ENCODE peak calls at places on chromosomes 1 and 21, in seven cellular contexts. E, J, O, Y, X, Z and P are unnamed samples.

GRCh38 chr1:62391369-62391971 is 45.4 kb upstream of the USP1 start:
- DNase-seq in E (peak), J (peak), O (no peak), Y (peak), X (peak), Z (peak), P (no peak)

GRCh38 chr1:20484526-20485462 is 1.2 kb downstream of the CAMK2N1 start:
- DNase-seq in E (no peak), J (no peak), O (no peak), Y (peak), X (no peak), Z (peak), P (no peak)

GRCh38 chr1:39576016-39576657 is 453 bp downstream of the PABPC4 start:
- DNase-seq in E (peak), J (peak), O (no peak), Y (peak), X (peak), Z (peak), P (peak)

GRCh38 chr1:201048521-201048920 is 25.0 kb upstream of the KIF21B start:
- DNase-seq in E (no peak), J (no peak), O (no peak), Y (no peak), X (no peak), Z (no peak), P (no peak)

GRCh38 chr1:115063238-115063901 is 25.9 kb downstream of the TSPAN2 start:
- DNase-seq in E (no peak), J (no peak), O (peak), Y (no peak), X (peak), Z (no peak), P (peak)

GRCh38 chr21:46667735-46668380 is 32.4 kb downstream of the PRMT2 start:
- DNase-seq in E (peak), J (peak), O (peak), Y (peak), X (no peak), Z (peak), P (peak)

GRCh38 chr1:224051086-224051406 is 62.9 kb upstream of the FBXO28 start:
- DNase-seq in E (no peak), J (no peak), O (no peak), Y (no peak), X (no peak), Z (no peak), P (no peak)

GRCh38 chr1:246131095-246131494 is 376.0 kb downstream of the SMYD3 start:
- DNase-seq in E (no peak), J (no peak), O (no peak), Y (no peak), X (no peak), Z (no peak), P (no peak)

GRCh38 chr1:243580072-243580471 is 270.0 kb downstream of the AKT3 start:
- DNase-seq in E (no peak), J (no peak), O (no peak), Y (no peak), X (no peak), Z (no peak), P (no peak)

GRCh38 chr1:112393634-112393976 is 2.4 kb upstream of the CTTNBP2NL start:
- DNase-seq in E (no peak), J (no peak), O (no peak), Y (no peak), X (no peak), Z (peak), P (peak)

GRCh38 chr1:61853545-61853944 is 111.3 kb downstream of the PATJ start:
- DNase-seq in E (peak), J (no peak), O (no peak), Y (peak), X (no peak), Z (peak), P (no peak)

GRCh38 chr1:27564710-27565649 is 39.0 kb downstream of the AHDC1 start:
- DNase-seq in E (no peak), J (no peak), O (no peak), Y (no peak), X (no peak), Z (no peak), P (no peak)

GRCh38 chr1:22879445-22879844 is 93.2 kb downstream of the LACTBL1 start:
- DNase-seq in E (no peak), J (no peak), O (no peak), Y (no peak), X (no peak), Z (no peak), P (no peak)

GRCh38 chr1:183484254-183484653 is 12.0 kb downstream of the SMG7 start:
- DNase-seq in E (no peak), J (peak), O (no peak), Y (no peak), X (no peak), Z (peak), P (no peak)

GRCh38 chr1:145978477-145978859 is 14.0 kb downstream of the POLR3GL start:
- DNase-seq in E (peak), J (no peak), O (no peak), Y (no peak), X (no peak), Z (no peak), P (no peak)

GRCh38 chr1:93591291-93591832 is 90.3 kb downstream of the BCAR3 start:
- DNase-seq in E (no peak), J (no peak), O (no peak), Y (no peak), X (no peak), Z (no peak), P (no peak)

GRCh38 chr1:96983866-96984265 is 262.3 kb downstream of the PTBP2 start:
- DNase-seq in E (no peak), J (no peak), O (no peak), Y (no peak), X (no peak), Z (no peak), P (no peak)

GRCh38 chr1:15737324-15738319 is 1.6 kb downstream of the SLC25A34 start:
- DNase-seq in E (no peak), J (no peak), O (no peak), Y (no peak), X (no peak), Z (no peak), P (no peak)

GRCh38 chr1:214569357-214570004 is 18.1 kb upstream of the PTPN14 start:
- DNase-seq in E (no peak), J (no peak), O (peak), Y (no peak), X (no peak), Z (no peak), P (no peak)

GRCh38 chr21:16037386-16037785 is 307.6 kb downstream of the USP25 start:
- DNase-seq in E (no peak), J (no peak), O (peak), Y (no peak), X (no peak), Z (peak), P (peak)

GRCh38 chr1:66085600-66085999 is 292.9 kb downstream of the PDE4B start:
- DNase-seq in E (no peak), J (no peak), O (no peak), Y (no peak), X (no peak), Z (no peak), P (no peak)

GRCh38 chr1:99264201-99265021 is at the start of gene PLPPR4:
- DNase-seq in E (no peak), J (peak), O (peak), Y (peak), X (no peak), Z (peak), P (no peak)

GRCh38 chr1:99269321-99269720 is 5.0 kb downstream of the PLPPR4 start:
- DNase-seq in E (no peak), J (no peak), O (no peak), Y (no peak), X (no peak), Z (no peak), P (no peak)

GRCh38 chr1:99266731-99267130 is 2.4 kb downstream of the PLPPR4 start:
- DNase-seq in E (no peak), J (no peak), O (no peak), Y (no peak), X (no peak), Z (no peak), P (no peak)

GRCh38 chr1:99268021-99268420 is 3.7 kb downstream of the PLPPR4 start:
- DNase-seq in E (no peak), J (no peak), O (no peak), Y (no peak), X (no peak), Z (no peak), P (no peak)

GRCh38 chr1:99265124-99265523 is 832 bp downstream of the PLPPR4 start:
- DNase-seq in E (no peak), J (no peak), O (no peak), Y (no peak), X (no peak), Z (no peak), P (no peak)
- H3K4me3 ChIP-seq in E (no peak), J (peak), O (no peak), Y (no peak), X (no peak), Z (no peak), P (no peak)

GRCh38 chr1:25748531-25749205 is 51.3 kb upstream of the SELENON start:
- DNase-seq in E (no peak), J (peak), O (peak), Y (no peak), X (no peak), Z (peak), P (no peak)
- H2AFZ ChIP-seq in E (no peak), J (no peak), O (peak), Y (no peak), X (no peak), Z (no peak), P (no peak)

GRCh38 chr1:209689484-209689883 is 14.3 kb downstream of the G0S2 start:
- DNase-seq in E (no peak), J (no peak), O (peak), Y (no peak), X (no peak), Z (no peak), P (no peak)
- H3K27ac ChIP-seq in E (no peak), J (no peak), O (peak), Y (peak), X (no peak), Z (no peak), P (no peak)

GRCh38 chr1:68162761-68163160 is 69.6 kb downstream of the WLS start:
- DNase-seq in E (no peak), J (peak), O (no peak), Y (no peak), X (no peak), Z (no peak), P (no peak)
- H3K4me3 ChIP-seq in E (no peak), J (no peak), O (no peak), Y (no peak), X (no peak), Z (no peak), P (no peak)

GRCh38 chr1:44485933-44486475 is 80.9 kb downstream of the RNF220 start:
- DNase-seq in E (no peak), J (no peak), O (no peak), Y (no peak), X (no peak), Z (no peak), P (no peak)
- H2AFZ ChIP-seq in E (no peak), J (no peak), O (no peak), Y (peak), X (no peak), Z (no peak), P (peak)

GRCh38 chr1:170224469-170224868 is 78.7 kb downstream of the NTMT2 start:
- DNase-seq in E (no peak), J (no peak), O (no peak), Y (no peak), X (no peak), Z (no peak), P (no peak)
- H3K27ac ChIP-seq in E (no peak), J (no peak), O (no peak), Y (no peak), X (no peak), Z (no peak), P (no peak)

DNA sequence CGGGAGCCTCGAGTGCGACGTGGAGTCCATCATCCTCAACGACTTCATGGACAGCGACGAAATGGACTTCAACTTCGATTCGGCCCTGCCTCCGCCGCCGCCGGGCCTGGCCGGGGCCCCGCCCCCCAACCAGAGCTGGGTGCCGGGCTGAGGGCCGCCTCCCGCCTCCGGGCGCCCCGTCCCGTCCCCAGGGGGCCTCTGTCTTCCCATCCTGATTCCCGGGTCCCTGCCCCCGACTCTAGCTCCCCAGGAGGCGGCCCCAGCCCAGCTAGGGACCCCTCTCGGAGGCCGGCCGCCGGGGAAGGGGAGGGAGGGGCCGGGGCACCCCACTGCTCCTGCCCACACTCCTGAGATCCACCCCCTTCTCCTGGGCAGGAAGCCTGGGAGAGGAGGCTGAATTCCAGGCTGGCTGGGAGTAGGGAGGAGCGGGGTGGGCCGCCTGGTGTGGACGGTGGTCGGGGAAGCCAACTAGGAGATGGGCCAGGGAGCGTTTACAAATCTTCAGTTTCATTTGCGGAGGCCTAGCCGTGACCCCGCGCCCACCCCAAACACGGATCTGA is 21.4 kb downstream of the FOXO6 start:
- DNase-seq in E (no peak), J (peak), O (peak), Y (peak), X (no peak), Z (no peak), P (peak)
- H3K4me3 ChIP-seq in E (no peak), J (peak), O (peak), Y (peak), X (no peak), Z (no peak), P (peak)

GRCh38 chr21:41641510-41641815 is 125.4 kb downstream of the RIPK4 start:
- DNase-seq in E (no peak), J (no peak), O (no peak), Y (no peak), X (no peak), Z (no peak), P (no peak)

GRCh38 chr21:41640756-41641509 is 125.9 kb downstream of the RIPK4 start:
- DNase-seq in E (no peak), J (no peak), O (peak), Y (no peak), X (no peak), Z (peak), P (peak)

GRCh38 chr21:41641821-41642368 is 125.0 kb downstream of the RIPK4 start:
- DNase-seq in E (no peak), J (no peak), O (peak), Y (no peak), X (no peak), Z (peak), P (peak)

GRCh38 chr21:41642399-41642798 is 124.5 kb downstream of the RIPK4 start:
- DNase-seq in E (no peak), J (no peak), O (no peak), Y (no peak), X (no peak), Z (no peak), P (peak)

GRCh38 chr21:41643246-41643966 is 123.4 kb downstream of the RIPK4 start:
- DNase-seq in E (no peak), J (no peak), O (no peak), Y (no peak), X (no peak), Z (no peak), P (no peak)
- H2AFZ ChIP-seq in E (no peak), J (no peak), O (no peak), Y (peak), X (no peak), Z (no peak), P (no peak)

GRCh38 chr21:35136586-35137254 is 87.6 kb upstream of the RUNX1 start:
- DNase-seq in E (no peak), J (peak), O (peak), Y (no peak), X (no peak), Z (peak), P (peak)

GRCh38 chr21:35142036-35142825 is 93.1 kb upstream of the RUNX1 start:
- DNase-seq in E (no peak), J (no peak), O (no peak), Y (no peak), X (no peak), Z (no peak), P (no peak)

GRCh38 chr21:35136106-35136505 is 87.0 kb upstream of the RUNX1 start:
- DNase-seq in E (no peak), J (no peak), O (no peak), Y (no peak), X (no peak), Z (peak), P (no peak)

GRCh38 chr21:35138665-35139381 is 89.7 kb upstream of the RUNX1 start:
- DNase-seq in E (no peak), J (peak), O (peak), Y (no peak), X (no peak), Z (peak), P (peak)

GRCh38 chr21:35139382-35139715 is 90.2 kb upstream of the RUNX1 start:
- DNase-seq in E (no peak), J (no peak), O (no peak), Y (no peak), X (no peak), Z (peak), P (no peak)
- H3K27ac ChIP-seq in E (no peak), J (no peak), O (peak), Y (peak), X (no peak), Z (no peak), P (peak)